ENCODE peak calls at places on chromosomes 11 and 22, in five cellular contexts. One of them, this sample, is unnamed.

GRCh38 chr11:89489930-89490329 is 1.2 kb downstream of the NOX4 start:
- DNase-seq in activated CD8-positive, alpha-beta T cell treated with anti-CD3 and anti-CD28 coated beads for 36 hours: no peak
- DNase-seq in A549: no peak
- DNase-seq in fibroblast of mammary gland: no peak
- DNase-seq in ureter: no peak
- DNase-seq in this sample: no peak

GRCh38 chr11:6621711-6622211 is 2.5 kb upstream of the TPP1 start:
- DNase-seq in activated CD8-positive, alpha-beta T cell treated with anti-CD3 and anti-CD28 coated beads for 36 hours: no peak
- DNase-seq in A549: no peak
- DNase-seq in fibroblast of mammary gland: no peak
- DNase-seq in ureter: no peak
- DNase-seq in this sample: no peak

GRCh38 chr22:32617883-32618282 is 143.3 kb downstream of the FBXO7 start:
- DNase-seq in activated CD8-positive, alpha-beta T cell treated with anti-CD3 and anti-CD28 coated beads for 36 hours: no peak
- DNase-seq in A549: no peak
- DNase-seq in fibroblast of mammary gland: no peak
- DNase-seq in ureter: no peak
- DNase-seq in this sample: no peak

GRCh38 chr11:67439321-67440228 is 2.1 kb upstream of the PTPRCAP start:
- DNase-seq in activated CD8-positive, alpha-beta T cell treated with anti-CD3 and anti-CD28 coated beads for 36 hours: peak; percentile 64
- DNase-seq in A549: peak; percentile 53
- DNase-seq in fibroblast of mammary gland: no peak
- DNase-seq in ureter: no peak
- DNase-seq in this sample: no peak

GRCh38 chr11:63537293-63538101 is 889 bp downstream of the PLAAT4 start:
- DNase-seq in activated CD8-positive, alpha-beta T cell treated with anti-CD3 and anti-CD28 coated beads for 36 hours: no peak
- DNase-seq in A549: no peak
- DNase-seq in fibroblast of mammary gland: peak; percentile 62
- DNase-seq in ureter: peak; percentile 88
- DNase-seq in this sample: no peak

GRCh38 chr11:120512727-120513435 is 1.3 kb downstream of the GRIK4 start:
- DNase-seq in activated CD8-positive, alpha-beta T cell treated with anti-CD3 and anti-CD28 coated beads for 36 hours: no peak
- DNase-seq in A549: peak; percentile 25
- DNase-seq in fibroblast of mammary gland: no peak
- DNase-seq in ureter: no peak
- DNase-seq in this sample: no peak

GRCh38 chr11:123407124-123407995 is 22.7 kb upstream of the GRAMD1B start:
- DNase-seq in activated CD8-positive, alpha-beta T cell treated with anti-CD3 and anti-CD28 coated beads for 36 hours: peak; percentile 80
- DNase-seq in A549: peak; percentile 51
- DNase-seq in fibroblast of mammary gland: peak; percentile 64
- DNase-seq in ureter: peak; percentile 70
- DNase-seq in this sample: peak; percentile 58

GRCh38 chr11:32325187-32325586 is 110.2 kb downstream of the WT1 start:
- DNase-seq in activated CD8-positive, alpha-beta T cell treated with anti-CD3 and anti-CD28 coated beads for 36 hours: no peak
- DNase-seq in A549: no peak
- DNase-seq in fibroblast of mammary gland: no peak
- DNase-seq in ureter: no peak
- DNase-seq in this sample: no peak

GRCh38 chr22:49209452-49210195 is 618.0 kb downstream of the BRD1 start:
- DNase-seq in activated CD8-positive, alpha-beta T cell treated with anti-CD3 and anti-CD28 coated beads for 36 hours: no peak
- DNase-seq in A549: no peak
- DNase-seq in fibroblast of mammary gland: no peak
- DNase-seq in ureter: peak; percentile 17
- DNase-seq in this sample: no peak

GRCh38 chr11:88315981-88316441 is 21.5 kb downstream of the CTSC start:
- DNase-seq in activated CD8-positive, alpha-beta T cell treated with anti-CD3 and anti-CD28 coated beads for 36 hours: no peak
- DNase-seq in A549: no peak
- DNase-seq in fibroblast of mammary gland: no peak
- DNase-seq in ureter: no peak
- DNase-seq in this sample: no peak

GRCh38 chr11:62547691-62548281 is 1.2 kb upstream of the AHNAK start:
- DNase-seq in activated CD8-positive, alpha-beta T cell treated with anti-CD3 and anti-CD28 coated beads for 36 hours: no peak
- DNase-seq in A549: peak; percentile 48
- DNase-seq in fibroblast of mammary gland: no peak
- DNase-seq in ureter: peak; percentile 72
- DNase-seq in this sample: no peak

GRCh38 chr11:73393479-73394415 is 17.5 kb downstream of the RELT start:
- DNase-seq in activated CD8-positive, alpha-beta T cell treated with anti-CD3 and anti-CD28 coated beads for 36 hours: peak; percentile 82
- DNase-seq in A549: peak; percentile 90
- DNase-seq in fibroblast of mammary gland: peak; percentile 80
- DNase-seq in ureter: peak; percentile 77
- DNase-seq in this sample: peak; percentile 54

GRCh38 chr11:79060534-79060933 is 380.3 kb downstream of the TENM4 start:
- DNase-seq in activated CD8-positive, alpha-beta T cell treated with anti-CD3 and anti-CD28 coated beads for 36 hours: no peak
- DNase-seq in A549: no peak
- DNase-seq in fibroblast of mammary gland: peak; percentile 17
- DNase-seq in ureter: no peak
- DNase-seq in this sample: no peak

GRCh38 chr22:41021039-41021654 is 70.0 kb downstream of the RBX1 start:
- DNase-seq in activated CD8-positive, alpha-beta T cell treated with anti-CD3 and anti-CD28 coated beads for 36 hours: peak; percentile 2
- DNase-seq in A549: no peak
- DNase-seq in fibroblast of mammary gland: no peak
- DNase-seq in ureter: peak; percentile 48
- DNase-seq in this sample: no peak

GRCh38 chr11:62816567-62816966 is 11.3 kb upstream of the NXF1 start:
- DNase-seq in activated CD8-positive, alpha-beta T cell treated with anti-CD3 and anti-CD28 coated beads for 36 hours: no peak
- DNase-seq in A549: no peak
- DNase-seq in fibroblast of mammary gland: no peak
- DNase-seq in ureter: no peak
- DNase-seq in this sample: no peak

GRCh38 chr11:46296520-46297448 is 19.3 kb downstream of the CREB3L1 start:
- DNase-seq in activated CD8-positive, alpha-beta T cell treated with anti-CD3 and anti-CD28 coated beads for 36 hours: peak; percentile 23
- DNase-seq in A549: no peak
- DNase-seq in fibroblast of mammary gland: peak; percentile 85
- DNase-seq in ureter: peak; percentile 65
- DNase-seq in this sample: no peak

GRCh38 chr11:120133216-120134105 is 4.5 kb downstream of the TRIM29 start:
- DNase-seq in activated CD8-positive, alpha-beta T cell treated with anti-CD3 and anti-CD28 coated beads for 36 hours: no peak
- DNase-seq in A549: no peak
- DNase-seq in fibroblast of mammary gland: no peak
- DNase-seq in ureter: peak; percentile 40
- DNase-seq in this sample: no peak

GRCh38 chr22:28855355-28856094 is 27.8 kb upstream of the ZNRF3 start:
- DNase-seq in activated CD8-positive, alpha-beta T cell treated with anti-CD3 and anti-CD28 coated beads for 36 hours: peak; percentile 52
- DNase-seq in A549: peak; percentile 69
- DNase-seq in fibroblast of mammary gland: peak; percentile 75
- DNase-seq in ureter: peak; percentile 66
- DNase-seq in this sample: peak; percentile 45

GRCh38 chr22:41845380-41846267 is 12.7 kb downstream of the SREBF2 start:
- DNase-seq in activated CD8-positive, alpha-beta T cell treated with anti-CD3 and anti-CD28 coated beads for 36 hours: no peak
- DNase-seq in A549: no peak
- DNase-seq in fibroblast of mammary gland: no peak
- DNase-seq in ureter: no peak
- DNase-seq in this sample: no peak

GRCh38 chr11:122598971-122599370 is 56.6 kb upstream of the UBASH3B start:
- DNase-seq in activated CD8-positive, alpha-beta T cell treated with anti-CD3 and anti-CD28 coated beads for 36 hours: no peak
- DNase-seq in A549: no peak
- DNase-seq in fibroblast of mammary gland: peak; percentile 24
- DNase-seq in ureter: no peak
- DNase-seq in this sample: no peak

This sample was measured in effector CD4-positive, alpha-beta T cell.